ENCODE peak calls at places on chromosome 21, in five cellular contexts. Q is astrocyte; M is mesendoderm; G is CD8-positive, alpha-beta memory T cell; U is fibroblast of lung. Y is an unnamed sample.

GRCh38 chr21:40846566-40847411 is at the start of gene DSCAM:
- DNase-seq in Q (peak; percentile 18), G (no peak), U (peak; percentile 38), M (peak; percentile 67), Y (no peak)

GRCh38 chr21:26085882-26086281 is 84.7 kb downstream of the APP start:
- DNase-seq in M (no peak), U (no peak), G (no peak), Q (no peak), Y (no peak)

GRCh38 chr21:41602511-41602910 is 94.6 kb upstream of the TMPRSS2 start:
- DNase-seq in U (no peak), G (no peak), M (no peak), Q (no peak), Y (no peak)

GRCh38 chr21:42657676-42658319 is 4.4 kb downstream of the PDE9A start:
- DNase-seq in G (no peak), M (no peak), U (no peak), Q (no peak), Y (no peak)

GRCh38 chr21:14686466-14687276 is 140.6 kb upstream of the SAMSN1 start:
- DNase-seq in M (no peak), U (peak; percentile 9), G (no peak), Q (peak; percentile 3), Y (no peak)

GRCh38 chr21:8994640-8995511 is 1526.5 kb upstream of the TPTE start:
- DNase-seq in M (no peak), G (no peak), U (peak; percentile 37), Q (no peak), Y (no peak)

GRCh38 chr21:23401278-23401677 is 2206.0 kb downstream of the MRPL39 start:
- DNase-seq in G (no peak), M (peak; percentile 52), U (no peak), Q (no peak), Y (no peak)

GRCh38 chr21:42777757-42778344 is 101.5 kb downstream of the WDR4 start:
- DNase-seq in G (no peak), Q (no peak), M (no peak), U (no peak), Y (no peak)

GRCh38 chr21:42336065-42336464 is 14.7 kb downstream of the TFF2 start:
- DNase-seq in M (peak; percentile 83), U (peak; percentile 3), G (no peak), Q (no peak), Y (no peak)

GRCh38 chr21:25733859-25734653 is 648 bp downstream of the ATP5PF start:
- DNase-seq in U (peak; percentile 48), Q (peak; percentile 36), G (no peak), M (peak; percentile 10), Y (no peak)

GRCh38 chr21:46323227-46323709 is 402 bp downstream of the C21orf58 start:
- DNase-seq in Q (no peak), G (no peak), M (no peak), U (peak; percentile 6), Y (no peak)

GRCh38 chr21:42009831-42010506 is at the start of gene ZBTB21:
- DNase-seq in U (peak; percentile 93), G (peak; percentile 98), Q (peak; percentile 89), M (peak; percentile 99), Y (peak; percentile 98)

GRCh38 chr21:28794341-28794970 is 198.2 kb downstream of the LTN1 start:
- DNase-seq in Q (no peak), G (no peak), U (no peak), M (no peak), Y (no peak)

GRCh38 chr21:26199471-26199870 is 28.9 kb upstream of the APP start:
- DNase-seq in Q (peak; percentile 79), M (no peak), G (no peak), U (peak; percentile 81), Y (no peak)

GRCh38 chr21:14737922-14738321 is 191.8 kb upstream of the SAMSN1 start:
- DNase-seq in Q (no peak), U (no peak), G (peak; percentile 24), M (peak; percentile 66), Y (peak; percentile 80)

GRCh38 chr21:28580585-28580984 is 412.1 kb downstream of the LTN1 start:
- DNase-seq in Q (no peak), M (peak; percentile 57), U (no peak), G (no peak), Y (no peak)

GRCh38 chr21:29793712-29794111 is 146.1 kb downstream of the GRIK1 start:
- DNase-seq in Q (no peak), M (no peak), U (no peak), G (no peak), Y (no peak)

GRCh38 chr21:26171310-26172100 is 935 bp upstream of the APP start:
- DNase-seq in G (no peak), M (no peak), U (no peak), Q (no peak), Y (no peak)

GRCh38 chr21:44902268-44903053 is 18.2 kb downstream of the ITGB2 start:
- DNase-seq in U (no peak), G (no peak), Q (no peak), M (no peak), Y (no peak)

GRCh38 chr21:44899768-44900558 is 20.7 kb downstream of the ITGB2 start:
- DNase-seq in G (no peak), M (no peak), Q (no peak), U (no peak), Y (no peak)

GRCh38 chr21:44900559-44901251 is 20.0 kb downstream of the ITGB2 start:
- DNase-seq in U (no peak), M (no peak), G (no peak), Q (no peak), Y (no peak)

GRCh38 chr21:44903054-44903685 is 17.5 kb downstream of the ITGB2 start:
- DNase-seq in M (no peak), U (no peak), G (no peak), Q (no peak), Y (no peak)

DNA sequence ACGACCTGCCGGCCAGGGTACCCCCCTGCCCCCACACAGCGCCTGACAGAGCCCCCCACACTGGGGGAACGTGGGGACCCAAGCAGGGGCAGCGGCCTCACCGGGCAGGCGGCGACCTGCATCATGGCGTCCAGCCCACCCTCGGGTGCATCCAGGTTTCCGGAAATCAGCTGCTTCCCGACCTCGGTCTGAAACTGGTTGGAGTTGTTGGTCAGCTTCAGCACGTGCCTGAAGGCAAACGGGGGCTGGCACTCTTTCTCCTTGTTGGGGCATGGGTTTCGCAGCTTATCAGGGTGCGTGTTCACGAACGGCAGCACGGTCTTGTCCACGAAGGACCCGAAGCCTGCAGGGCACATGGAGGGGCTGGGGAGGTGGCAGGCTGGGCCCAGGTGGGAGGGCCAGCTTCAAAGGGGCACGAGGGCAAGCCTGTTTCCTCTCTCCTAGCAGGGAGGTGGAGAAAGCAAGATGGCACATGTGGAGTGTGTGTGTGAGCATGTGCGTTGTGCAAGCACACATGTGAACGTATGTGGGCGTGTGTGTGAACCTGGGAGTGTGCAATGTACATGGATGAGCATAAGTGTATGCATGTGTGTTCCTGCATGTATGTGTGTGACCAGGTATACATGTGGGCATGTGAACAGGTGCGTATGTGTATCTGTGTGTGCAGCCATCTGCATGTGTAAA is 19.2 kb downstream of the ITGB2 start:
- DNase-seq in M (no peak), Q (no peak), U (no peak), G (no peak), Y (no peak)
- H3K27me3 ChIP-seq in M (no peaks in the 10 kb centered on the region), Q (peaks cover 16% of the 10 kb centered on the region), U (peaks cover 2% of the 10 kb centered on the region), G (no peaks in the 10 kb centered on the region), Y (no peaks in the 10 kb centered on the region)

GRCh38 chr21:31162079-31162699 is 123.9 kb upstream of the KRTAP19-8 start:
- DNase-seq in M (no peak), Q (no peak), U (no peak), G (no peak), Y (no peak)
- H3K4me1 ChIP-seq in M (peaks cover 18% of the 10 kb centered on the region), Q (peaks cover 15% of the 10 kb centered on the region), U (no peaks in the 10 kb centered on the region), G (peaks cover 94% of the 10 kb centered on the region), Y (peaks cover 88% of the 10 kb centered on the region)

DNA sequence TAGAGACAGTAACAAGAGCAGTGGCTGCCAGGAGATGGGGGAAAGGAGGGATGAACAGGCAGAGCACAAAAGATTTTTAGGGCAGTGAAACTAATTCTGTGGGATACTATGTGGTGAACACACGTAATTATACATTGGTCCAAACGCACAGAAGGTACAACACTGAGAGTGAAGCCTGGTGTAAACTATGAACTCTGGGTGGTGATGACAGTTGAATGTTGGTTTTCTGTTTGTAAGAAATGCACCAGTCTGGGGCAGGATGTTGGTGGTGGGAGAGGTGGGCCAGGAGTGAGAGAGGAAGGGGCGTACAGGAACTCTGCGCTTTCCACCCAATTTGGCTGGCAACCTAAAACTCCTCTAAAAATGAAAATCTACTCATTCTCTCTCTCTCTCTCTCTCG is 50.2 kb upstream of the TIAM1 start:
- DNase-seq in M (no peak), Q (no peak), U (no peak), G (no peak), Y (no peak)
- H3K27me3 ChIP-seq in M (no peaks in the 10 kb centered on the region), Q (no peaks in the 10 kb centered on the region), U (no peaks in the 10 kb centered on the region), G (no peaks in the 10 kb centered on the region), Y (no peaks in the 10 kb centered on the region)

DNA sequence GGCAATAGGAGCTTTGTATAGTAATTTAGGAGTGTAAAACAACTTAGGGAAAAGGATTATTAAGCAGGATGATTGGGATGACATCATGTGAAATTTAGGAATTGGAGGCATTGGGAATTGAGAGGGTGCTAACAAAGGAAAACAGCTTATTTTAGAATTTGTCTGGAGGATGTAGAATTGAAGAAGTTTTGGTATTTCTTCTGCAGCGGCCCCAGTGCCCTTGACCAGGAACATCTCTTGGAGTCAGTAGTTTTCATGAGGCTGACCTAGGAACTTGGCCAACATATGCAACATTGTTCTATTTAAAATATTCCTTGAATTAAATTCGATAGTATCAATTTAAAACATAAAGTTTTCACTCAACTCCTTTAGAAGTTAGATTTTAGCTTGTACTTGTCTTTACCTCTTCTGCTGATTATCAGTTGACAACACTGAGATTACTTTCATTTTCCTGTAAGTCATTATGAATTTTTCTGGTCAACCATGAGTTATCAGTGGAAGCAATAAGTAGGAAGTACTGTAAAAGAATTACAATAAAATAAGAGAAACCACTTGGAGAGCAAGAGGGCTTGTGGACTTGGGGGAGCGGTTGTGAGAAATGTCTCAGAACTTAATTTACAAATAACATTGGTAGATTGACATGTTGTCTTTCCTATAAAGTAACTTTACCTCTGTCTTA is 52.8 kb downstream of the DYRK1A start:
- DNase-seq in G (no peak), M (no peak), Q (no peak), U (no peak), Y (no peak)
- H3K4me1 ChIP-seq in G (peaks cover 40% of the 10 kb centered on the region), M (no peaks in the 10 kb centered on the region), Q (no peaks in the 10 kb centered on the region), U (peaks cover 3% of the 10 kb centered on the region), Y (peaks cover 36% of the 10 kb centered on the region)

GRCh38 chr21:38525454-38525853 is 27.2 kb upstream of the ERG start:
- DNase-seq in M (no peak), U (no peak), G (no peak), Q (no peak), Y (no peak)
- H3K27me3 ChIP-seq in M (no peaks in the 10 kb centered on the region), U (peaks cover 3% of the 10 kb centered on the region), G (no peaks in the 10 kb centered on the region), Q (peaks cover 10% of the 10 kb centered on the region), Y (no peaks in the 10 kb centered on the region)

GRCh38 chr21:43884012-43884860 is 19.2 kb downstream of the AGPAT3 start:
- DNase-seq in M (peak; percentile 93), G (no peak), Q (peak; percentile 33), U (peak; percentile 48), Y (no peak)

GRCh38 chr21:43882952-43883492 is 18.0 kb downstream of the AGPAT3 start:
- DNase-seq in U (no peak), M (no peak), Q (no peak), G (no peak), Y (no peak)

GRCh38 chr21:43884861-43885370 is 19.9 kb downstream of the AGPAT3 start:
- DNase-seq in Q (no peak), M (no peak), U (no peak), G (no peak), Y (no peak)

GRCh38 chr21:43886565-43886964 is 21.5 kb downstream of the AGPAT3 start:
- DNase-seq in Q (no peak), G (no peak), U (no peak), M (no peak), Y (no peak)

GRCh38 chr21:43885721-43886120 is 20.7 kb downstream of the AGPAT3 start:
- DNase-seq in M (no peak), Q (no peak), G (no peak), U (no peak), Y (no peak)
- H3K4me1 ChIP-seq in M (peaks cover 6% of the 10 kb centered on the region), Q (peaks cover 4% of the 10 kb centered on the region), G (peaks cover 34% of the 10 kb centered on the region), U (no peaks in the 10 kb centered on the region), Y (peaks cover 6% of the 10 kb centered on the region)

Y was measured in naive thymus-derived CD4-positive, alpha-beta T cell.